ENCODE peak calls at places on chromosome 1, in eight cellular contexts. One of them, this sample, is unnamed.

GRCh38 chr1:63981408-63981773 is 207.6 kb downstream of the ROR1 start:
- DNase-seq in NCI-H1092: no peak
- DNase-seq in effector CD8-positive, alpha-beta T cell: no peak
- DNase-seq in amniotic stem cell: no peak
- DNase-seq in skeletal muscle cell: no peak
- DNase-seq in mucosa of gallbladder: no peak
- DNase-seq in EL: no peak
- DNase-seq in frontal cortex: no peak
- DNase-seq in this sample: no peak

GRCh38 chr1:183234660-183235476 is 48.8 kb downstream of the LAMC2 start:
- DNase-seq in NCI-H1092: peak; percentile 65
- DNase-seq in effector CD8-positive, alpha-beta T cell: no peak
- DNase-seq in amniotic stem cell: peak; percentile 82
- DNase-seq in skeletal muscle cell: peak; percentile 96
- DNase-seq in mucosa of gallbladder: peak; percentile 51
- DNase-seq in EL: peak; percentile 97
- DNase-seq in frontal cortex: peak; percentile 49
- DNase-seq in this sample: peak; percentile 63

GRCh38 chr1:21594935-21595897 is 73.9 kb downstream of the RAP1GAP start:
- DNase-seq in NCI-H1092: peak; percentile 23
- DNase-seq in effector CD8-positive, alpha-beta T cell: no peak
- DNase-seq in amniotic stem cell: peak; percentile 13
- DNase-seq in skeletal muscle cell: no peak
- DNase-seq in mucosa of gallbladder: peak; percentile 46
- DNase-seq in EL: peak; percentile 68
- DNase-seq in frontal cortex: peak; percentile 72
- DNase-seq in this sample: peak; percentile 23

GRCh38 chr1:61605607-61606321 is 119.2 kb downstream of the TM2D1 start:
- DNase-seq in NCI-H1092: no peak
- DNase-seq in effector CD8-positive, alpha-beta T cell: no peak
- DNase-seq in amniotic stem cell: no peak
- DNase-seq in skeletal muscle cell: no peak
- DNase-seq in mucosa of gallbladder: no peak
- DNase-seq in EL: peak; percentile 46
- DNase-seq in frontal cortex: no peak
- DNase-seq in this sample: no peak

GRCh38 chr1:231699769-231700168 is 73.2 kb downstream of the DISC1 start:
- DNase-seq in NCI-H1092: no peak
- DNase-seq in effector CD8-positive, alpha-beta T cell: no peak
- DNase-seq in amniotic stem cell: no peak
- DNase-seq in skeletal muscle cell: no peak
- DNase-seq in mucosa of gallbladder: no peak
- DNase-seq in EL: no peak
- DNase-seq in frontal cortex: no peak
- DNase-seq in this sample: no peak

GRCh38 chr1:89462250-89462649 is 62.4 kb upstream of the LRRC8B start:
- DNase-seq in NCI-H1092: no peak
- DNase-seq in effector CD8-positive, alpha-beta T cell: no peak
- DNase-seq in amniotic stem cell: no peak
- DNase-seq in skeletal muscle cell: no peak
- DNase-seq in mucosa of gallbladder: no peak
- DNase-seq in EL: no peak
- DNase-seq in frontal cortex: no peak
- DNase-seq in this sample: no peak

GRCh38 chr1:10939654-10940450 is 72.6 kb upstream of the TARDBP start:
- DNase-seq in NCI-H1092: no peak
- DNase-seq in effector CD8-positive, alpha-beta T cell: no peak
- DNase-seq in amniotic stem cell: no peak
- DNase-seq in skeletal muscle cell: no peak
- DNase-seq in mucosa of gallbladder: no peak
- DNase-seq in EL: no peak
- DNase-seq in frontal cortex: no peak
- DNase-seq in this sample: no peak

GRCh38 chr1:32321712-32322291 is 14.2 kb downstream of the MARCKSL1 start:
- DNase-seq in NCI-H1092: no peak
- DNase-seq in effector CD8-positive, alpha-beta T cell: no peak
- DNase-seq in amniotic stem cell: no peak
- DNase-seq in skeletal muscle cell: no peak
- DNase-seq in mucosa of gallbladder: peak; percentile 87
- DNase-seq in EL: no peak
- DNase-seq in frontal cortex: no peak
- DNase-seq in this sample: no peak

GRCh38 chr1:93607814-93608187 is 73.8 kb downstream of the BCAR3 start:
- DNase-seq in NCI-H1092: no peak
- DNase-seq in effector CD8-positive, alpha-beta T cell: no peak
- DNase-seq in amniotic stem cell: peak; percentile 29
- DNase-seq in skeletal muscle cell: no peak
- DNase-seq in mucosa of gallbladder: no peak
- DNase-seq in EL: peak; percentile 64
- DNase-seq in frontal cortex: peak; percentile 41
- DNase-seq in this sample: no peak

GRCh38 chr1:200048244-200048643 is 20.7 kb downstream of the NR5A2 start:
- DNase-seq in NCI-H1092: no peak
- DNase-seq in effector CD8-positive, alpha-beta T cell: no peak
- DNase-seq in amniotic stem cell: no peak
- DNase-seq in skeletal muscle cell: no peak
- DNase-seq in mucosa of gallbladder: no peak
- DNase-seq in EL: no peak
- DNase-seq in frontal cortex: no peak
- DNase-seq in this sample: no peak

GRCh38 chr1:229432116-229432461 is 1.8 kb downstream of the ACTA1 start:
- DNase-seq in NCI-H1092: no peak
- DNase-seq in effector CD8-positive, alpha-beta T cell: no peak
- DNase-seq in amniotic stem cell: no peak
- DNase-seq in skeletal muscle cell: no peak
- DNase-seq in mucosa of gallbladder: no peak
- DNase-seq in EL: no peak
- DNase-seq in frontal cortex: no peak
- DNase-seq in this sample: no peak

GRCh38 chr1:101357444-101357986 is 120.7 kb downstream of the S1PR1 start:
- DNase-seq in NCI-H1092: peak; percentile 70
- DNase-seq in effector CD8-positive, alpha-beta T cell: peak; percentile 43
- DNase-seq in amniotic stem cell: peak; percentile 12
- DNase-seq in skeletal muscle cell: peak; percentile 23
- DNase-seq in mucosa of gallbladder: peak; percentile 81
- DNase-seq in EL: peak; percentile 79
- DNase-seq in frontal cortex: peak; percentile 60
- DNase-seq in this sample: peak; percentile 70

This sample was measured in SHP77.